ENCODE peak calls at places on chromosomes 2 and 18, in eight cellular contexts. E, I, Z, R, D, U, M and T are unnamed samples.

GRCh38 chr2:71683666-71684065 is 230.3 kb downstream of the DYSF start:
- DNase-seq in E (no peak), I (no peak), Z (no peak), R (no peak), D (no peak), U (no peak), M (no peak), T (no peak)

GRCh38 chr2:217981084-217981730 is 21.6 kb downstream of the TNS1 start:
- DNase-seq in E (no peak), I (no peak), Z (no peak), R (no peak), D (no peak), U (no peak), M (no peak), T (no peak)

GRCh38 chr2:230985519-230986231 is 10.2 kb upstream of the SPATA3 start:
- DNase-seq in E (no peak), I (no peak), Z (no peak), R (no peak), D (peak; percentile 70), U (no peak), M (no peak), T (no peak)

GRCh38 chr2:235070063-235070706 is 118.4 kb downstream of the SH3BP4 start:
- DNase-seq in E (no peak), I (no peak), Z (no peak), R (no peak), D (no peak), U (no peak), M (no peak), T (no peak)

GRCh38 chr2:144152817-144153271 is 367.1 kb downstream of the ZEB2 start:
- DNase-seq in E (no peak), I (no peak), Z (peak; percentile 82), R (no peak), D (no peak), U (peak; percentile 56), M (peak; percentile 36), T (peak; percentile 57)

GRCh38 chr2:158745067-158745865 is 49.9 kb upstream of the DAPL1 start:
- DNase-seq in E (no peak), I (no peak), Z (peak; percentile 74), R (no peak), D (no peak), U (peak; percentile 77), M (peak; percentile 66), T (peak; percentile 76)

GRCh38 chr18:5142859-5143258 is 54.2 kb downstream of the AKAIN1 start:
- DNase-seq in E (no peak), I (no peak), Z (no peak), R (no peak), D (no peak), U (no peak), M (no peak), T (no peak)

GRCh38 chr2:20232837-20233207 is 7.9 kb upstream of the SDC1 start:
- DNase-seq in E (no peak), I (no peak), Z (no peak), R (no peak), D (no peak), U (no peak), M (no peak), T (no peak)

GRCh38 chr2:107258538-107258937 is 372.6 kb upstream of the ST6GAL2 start:
- DNase-seq in E (no peak), I (no peak), Z (no peak), R (no peak), D (no peak), U (no peak), M (no peak), T (no peak)

GRCh38 chr18:361100-361732 is 93.4 kb upstream of the THOC1 start:
- DNase-seq in E (no peak), I (no peak), Z (no peak), R (no peak), D (no peak), U (no peak), M (peak; percentile 22), T (no peak)

GRCh38 chr2:136255648-136256461 is 137.9 kb upstream of the CXCR4 start:
- DNase-seq in E (no peak), I (no peak), Z (no peak), R (no peak), D (peak; percentile 54), U (no peak), M (no peak), T (no peak)

GRCh38 chr2:127565261-127566138 is 30.0 kb downstream of the MYO7B start:
- DNase-seq in E (no peak), I (no peak), Z (no peak), R (no peak), D (no peak), U (no peak), M (no peak), T (no peak)

GRCh38 chr2:61016392-61017002 is 1.0 kb upstream of the PEX13 start:
- DNase-seq in E (no peak), I (no peak), Z (no peak), R (no peak), D (no peak), U (peak; percentile 20), M (no peak), T (no peak)

GRCh38 chr2:17747684-17748452 is 5.7 kb downstream of the SMC6 start:
- DNase-seq in E (no peak), I (no peak), Z (peak; percentile 48), R (no peak), D (no peak), U (no peak), M (no peak), T (peak; percentile 48)

GRCh38 chr2:241573741-241574140 is 15.2 kb downstream of the BOK start:
- DNase-seq in E (no peak), I (no peak), Z (no peak), R (no peak), D (no peak), U (no peak), M (no peak), T (no peak)

GRCh38 chr18:50649821-50650220 is 89.9 kb downstream of the MAPK4 start:
- DNase-seq in E (no peak), I (no peak), Z (peak; percentile 29), R (peak; percentile 73), D (no peak), U (no peak), M (peak; percentile 17), T (no peak)

GRCh38 chr18:27966872-27967271 is 210.1 kb downstream of the CDH2 start:
- DNase-seq in E (no peak), I (no peak), Z (peak; percentile 41), R (no peak), D (no peak), U (no peak), M (peak; percentile 10), T (no peak)

DNA sequence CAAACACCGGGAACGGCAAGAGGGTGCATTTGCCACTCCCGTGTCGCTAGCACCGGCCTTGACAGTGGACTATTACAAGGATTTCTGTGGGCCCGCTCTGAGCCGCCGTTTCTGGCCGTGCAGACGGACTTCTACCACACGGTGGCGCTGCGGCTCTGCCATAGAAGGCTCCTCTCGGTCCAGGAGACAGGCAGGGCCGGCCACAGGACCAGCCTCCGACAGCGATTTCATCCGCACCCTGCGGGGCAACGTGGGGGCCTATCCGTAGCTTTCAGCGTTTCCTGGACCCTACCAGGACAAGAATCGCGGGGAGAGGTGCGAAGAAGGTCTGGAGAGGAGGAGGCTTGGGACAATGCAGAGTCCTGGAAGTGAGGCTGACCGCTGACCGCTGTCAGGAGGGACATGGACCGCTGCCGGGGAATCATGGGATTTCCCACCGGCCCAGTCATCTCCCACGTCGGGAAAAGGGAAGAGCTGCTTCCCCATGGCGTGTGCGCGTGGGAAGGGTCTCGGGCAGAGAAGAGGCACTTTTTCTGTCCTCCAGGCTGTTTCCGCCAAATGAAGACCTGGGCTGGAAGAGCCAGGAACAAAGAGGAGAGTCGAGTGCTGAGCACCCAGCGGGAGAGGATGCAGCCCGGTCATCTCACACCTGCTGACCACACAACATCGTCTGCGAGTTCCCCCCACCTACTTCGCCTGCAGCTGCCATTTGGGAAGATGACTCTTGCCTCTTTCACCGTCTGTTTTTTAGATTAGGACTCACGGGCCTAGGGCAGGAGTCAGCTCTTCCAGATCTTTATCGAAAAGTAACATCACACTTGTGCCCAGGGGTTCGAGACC is 35.5 kb upstream of the HAAO start:
- DNase-seq in E (peak; percentile 90), I (peak; percentile 65), Z (peak; percentile 74), R (peak; percentile 95), D (peak; percentile 78), U (peak; percentile 96), M (peak; percentile 76), T (peak; percentile 84)
- H3K4me3 ChIP-seq in E (peak overlapping the region; percentile 8), I (peak overlapping the region; percentile 30), Z (no peak overlapping the region), R (no peak overlapping the region), D (no peak overlapping the region), U (peak overlapping the region; percentile 75), M (peak overlapping the region; percentile 39), T (peak overlapping the region; percentile 7)

GRCh38 chr2:203683932-203684556 is 22.4 kb upstream of the CD28 start:
- DNase-seq in E (no peak), I (no peak), Z (peak; percentile 92), R (no peak), D (peak; percentile 33), U (peak; percentile 69), M (peak; percentile 85), T (peak; percentile 68)
- H3K4me3 ChIP-seq in E (no peak overlapping the region), I (no peak overlapping the region), Z (no peak overlapping the region), R (no peak overlapping the region), D (no peak overlapping the region), U (no peak overlapping the region), M (no peak overlapping the region), T (no peak overlapping the region)

GRCh38 chr2:46460241-46460921 is 19.0 kb upstream of the TMEM247 start:
- DNase-seq in E (peak; percentile 58), I (no peak), Z (no peak), R (peak; percentile 69), D (no peak), U (no peak), M (no peak), T (peak; percentile 33)
- H3K4me3 ChIP-seq in E (no peak overlapping the region), I (no peak overlapping the region), Z (no peak overlapping the region), R (no peak overlapping the region), D (no peak overlapping the region), U (no peak overlapping the region), M (no peak overlapping the region), T (no peak overlapping the region)

GRCh38 chr2:7773362-7773973 is 856.3 kb downstream of the RNF144A start:
- DNase-seq in E (no peak), I (no peak), Z (no peak), R (no peak), D (peak; percentile 70), U (no peak), M (peak; percentile 72), T (no peak)

GRCh38 chr2:7774481-7774880 is 857.3 kb downstream of the RNF144A start:
- DNase-seq in E (no peak), I (no peak), Z (no peak), R (no peak), D (no peak), U (no peak), M (no peak), T (no peak)

GRCh38 chr2:7777668-7778067 is 860.5 kb downstream of the RNF144A start:
- DNase-seq in E (no peak), I (no peak), Z (no peak), R (no peak), D (no peak), U (no peak), M (no peak), T (no peak)

GRCh38 chr2:7771781-7772180 is 854.6 kb downstream of the RNF144A start:
- DNase-seq in E (no peak), I (no peak), Z (no peak), R (no peak), D (no peak), U (no peak), M (no peak), T (no peak)

DNA sequence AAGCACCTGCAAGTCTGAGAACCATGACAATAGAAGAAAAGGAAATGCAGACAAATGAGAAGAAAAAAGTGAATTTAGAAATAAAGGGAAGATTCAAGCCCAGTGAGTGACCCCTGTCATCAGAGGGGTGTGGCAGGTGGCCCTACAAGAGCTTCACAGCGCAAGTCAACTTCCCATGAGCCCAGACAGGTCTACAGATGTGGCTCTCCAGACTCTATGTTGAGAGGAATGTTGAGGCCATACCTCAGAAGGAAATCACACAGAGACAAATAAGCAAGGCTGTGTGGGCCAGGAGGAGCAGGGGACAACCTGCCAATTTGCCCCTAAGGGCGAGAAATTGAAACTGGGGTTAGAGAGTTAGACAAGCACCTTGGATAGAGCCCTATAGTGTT is 856.8 kb downstream of the RNF144A start:
- DNase-seq in E (no peak), I (no peak), Z (no peak), R (no peak), D (no peak), U (no peak), M (no peak), T (no peak)
- H3K4me3 ChIP-seq in E (no peak overlapping the region), I (no peak overlapping the region), Z (no peak overlapping the region), R (no peak overlapping the region), D (no peak overlapping the region), U (no peak overlapping the region), M (no peak overlapping the region), T (no peak overlapping the region)